ENCODE peak calls at places on chromosomes 1 and 21, in nine cellular contexts. D is breast epithelium, I is IMR-90, X is spleen, L is NB4, R is tibial nerve, V is uterus, B is HCT116, F is A549. E is an unnamed sample.

GRCh38 chr21:43277481-43278351 is 108.9 kb downstream of the CRYAA start:
- DNase-seq in D (no peak), L (no peak), X (peak), V (no peak), B (no peak), I (no peak), R (no peak), F (no peak), E (no peak)

GRCh38 chr1:8552135-8552534 is 234.2 kb downstream of the SLC45A1 start:
- DNase-seq in X (no peak), B (no peak), L (no peak), I (no peak), F (no peak), D (no peak), R (no peak), V (no peak), E (no peak)

GRCh38 chr1:161020573-161021167 is at the start of gene F11R:
- DNase-seq in F (peak), R (no peak), D (peak), I (no peak), V (peak), X (peak), B (no peak), L (peak), E (peak)

GRCh38 chr1:47174621-47175020 is 15.2 kb downstream of the PDZK1IP1 start:
- DNase-seq in R (no peak), F (no peak), L (no peak), X (no peak), D (no peak), B (no peak), V (no peak), I (no peak), E (peak)

GRCh38 chr1:163205513-163205912 is 2.8 kb upstream of the RGS5 start:
- DNase-seq in B (no peak), D (no peak), X (no peak), V (no peak), I (peak), L (no peak), F (no peak), R (no peak), E (no peak)

GRCh38 chr1:20366766-20367602 is 76.3 kb downstream of the VWA5B1 start:
- DNase-seq in I (peak), X (peak), V (no peak), R (no peak), B (no peak), D (no peak), L (no peak), F (peak), E (no peak)

GRCh38 chr1:160993544-160993943 is 27.4 kb downstream of the F11R start:
- DNase-seq in B (no peak), F (peak), V (no peak), X (no peak), I (peak), R (no peak), L (peak), D (no peak), E (no peak)

GRCh38 chr1:53206735-53207379 is 10.2 kb downstream of the CPT2 start:
- DNase-seq in D (no peak), R (no peak), V (no peak), F (no peak), X (no peak), B (no peak), I (no peak), L (no peak), E (no peak)

GRCh38 chr1:162151900-162152829 is 82.7 kb downstream of the NOS1AP start:
- DNase-seq in L (peak), F (no peak), I (peak), D (peak), X (peak), V (no peak), B (no peak), R (peak), E (no peak)

GRCh38 chr1:113072141-113072756 is 749 bp upstream of the LRIG2 start:
- DNase-seq in L (no peak), X (no peak), B (no peak), I (no peak), V (no peak), F (no peak), D (no peak), R (no peak), E (no peak)

GRCh38 chr21:44905725-44906084 is 15.0 kb downstream of the ITGB2 start:
- DNase-seq in X (peak), V (no peak), R (no peak), D (no peak), B (no peak), F (no peak), L (no peak), I (no peak), E (no peak)

GRCh38 chr1:65717815-65718454 is 74.8 kb upstream of the PDE4B start:
- DNase-seq in R (no peak), B (peak), D (no peak), V (no peak), I (peak), F (peak), X (no peak), L (peak), E (no peak)

GRCh38 chr1:109636201-109636952 is 16.7 kb downstream of the AMPD2 start:
- DNase-seq in R (peak), I (peak), F (peak), X (no peak), L (peak), V (no peak), B (no peak), D (no peak), E (peak)

GRCh38 chr1:1782399-1783221 is 4.3 kb upstream of the NADK start:
- DNase-seq in D (no peak), B (no peak), I (peak), R (peak), F (peak), X (peak), L (peak), V (peak), E (peak)

GRCh38 chr1:233143266-233143665 is 152.3 kb downstream of the PCNX2 start:
- DNase-seq in R (no peak), L (no peak), B (no peak), D (no peak), X (no peak), I (no peak), V (no peak), F (no peak), E (no peak)

GRCh38 chr1:39163469-39163868 is 41.0 kb upstream of the MACF1 start:
- DNase-seq in L (no peak), R (no peak), V (no peak), I (no peak), B (no peak), F (no peak), X (no peak), D (no peak), E (no peak)

GRCh38 chr1:169106921-169107672 is 607 bp downstream of the ATP1B1 start:
- DNase-seq in B (no peak), V (no peak), I (peak), X (peak), L (peak), R (no peak), F (no peak), D (no peak), E (no peak)

GRCh38 chr1:40064797-40065492 is 24.4 kb downstream of the CAP1 start:
- DNase-seq in R (no peak), X (no peak), F (no peak), V (no peak), D (no peak), L (peak), I (no peak), B (no peak), E (no peak)

GRCh38 chr1:207978441-207978840 is 67.5 kb upstream of the CD34 start:
- DNase-seq in X (no peak), L (no peak), D (no peak), V (no peak), R (no peak), F (no peak), I (no peak), B (no peak), E (no peak)

GRCh38 chr1:16180291-16180824 is 24.5 kb upstream of the EPHA2 start:
- DNase-seq in X (no peak), D (no peak), L (no peak), F (peak), V (no peak), B (no peak), I (peak), R (no peak), E (no peak)

GRCh38 chr21:38244407-38244787 is 12.4 kb upstream of the KCNJ15 start:
- DNase-seq in F (no peak), D (no peak), B (no peak), X (no peak), I (no peak), L (no peak), R (no peak), V (no peak), E (no peak)

DNA sequence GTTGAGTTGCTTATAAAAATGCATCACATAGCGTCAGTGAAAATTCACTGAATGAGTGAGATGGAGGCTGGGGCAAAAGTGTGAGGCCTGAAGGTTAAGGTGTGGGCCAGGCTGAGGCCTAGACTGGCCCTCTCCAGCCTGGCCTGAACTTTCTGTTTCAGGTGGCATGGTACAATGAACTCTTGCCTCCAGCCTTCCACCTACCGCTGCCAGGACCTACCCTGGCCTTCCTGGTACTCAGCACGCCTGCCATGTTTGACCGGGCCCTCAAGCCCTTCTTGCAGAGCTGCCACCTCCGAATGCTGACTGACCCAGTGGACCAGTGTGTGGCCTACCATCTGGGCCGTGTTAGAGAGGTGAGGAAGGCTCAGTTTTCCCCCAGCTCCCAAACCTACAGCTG is 7.1 kb downstream of the MMACHC start:
- DNase-seq in B (no peak), R (no peak), L (no peak), V (no peak), D (no peak), F (peak), X (no peak), I (no peak), E (no peak)
- TF ChIP-seq POLR2A in B (no peak), R (no peak), L (no peak), V (no peak), D (no peak), F (no peak), X (no peak), I (no peak), E (no peak)

GRCh38 chr1:23169727-23170335 is 1.2 kb upstream of the LUZP1 start:
- DNase-seq in D (peak), L (peak), R (peak), X (peak), V (peak), F (peak), I (peak), B (peak), E (peak)

GRCh38 chr1:23168079-23168461 is 586 bp downstream of the LUZP1 start:
- DNase-seq in D (no peak), F (no peak), L (peak), I (no peak), R (no peak), B (no peak), X (peak), V (peak), E (no peak)

GRCh38 chr1:23167353-23168078 is 1.1 kb downstream of the LUZP1 start:
- DNase-seq in R (no peak), L (peak), I (peak), B (no peak), X (peak), F (no peak), D (peak), V (peak), E (no peak)

GRCh38 chr1:23168462-23169218 is at the start of gene LUZP1:
- DNase-seq in L (peak), F (peak), R (peak), B (peak), X (peak), I (peak), V (peak), D (peak), E (peak)

DNA sequence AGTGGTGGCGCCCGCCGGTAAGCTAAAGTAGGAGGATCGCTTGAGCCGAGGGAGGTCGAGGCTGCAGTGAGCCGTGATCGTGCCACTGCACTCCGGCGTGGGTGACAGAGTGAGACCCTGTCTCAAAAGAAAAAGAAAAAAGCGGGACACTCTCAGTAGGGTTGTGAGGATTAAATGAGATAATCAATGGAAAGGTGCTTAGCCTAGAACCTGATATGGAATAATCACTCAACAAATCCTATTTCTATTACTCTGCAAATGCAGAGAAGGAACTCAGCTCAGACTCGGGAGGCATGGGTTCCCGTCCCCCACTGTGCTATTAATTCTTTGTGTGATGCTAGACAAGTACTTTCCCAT is 541 bp upstream of the LUZP1 start:
- DNase-seq in B (no peak), I (no peak), X (no peak), V (no peak), R (no peak), L (no peak), F (no peak), D (no peak), E (no peak)
- H3K4me3 ChIP-seq in B (peak), I (no peak), X (peak), V (peak), R (peak), L (peak), F (no peak), D (peak), E (no peak)

DNA sequence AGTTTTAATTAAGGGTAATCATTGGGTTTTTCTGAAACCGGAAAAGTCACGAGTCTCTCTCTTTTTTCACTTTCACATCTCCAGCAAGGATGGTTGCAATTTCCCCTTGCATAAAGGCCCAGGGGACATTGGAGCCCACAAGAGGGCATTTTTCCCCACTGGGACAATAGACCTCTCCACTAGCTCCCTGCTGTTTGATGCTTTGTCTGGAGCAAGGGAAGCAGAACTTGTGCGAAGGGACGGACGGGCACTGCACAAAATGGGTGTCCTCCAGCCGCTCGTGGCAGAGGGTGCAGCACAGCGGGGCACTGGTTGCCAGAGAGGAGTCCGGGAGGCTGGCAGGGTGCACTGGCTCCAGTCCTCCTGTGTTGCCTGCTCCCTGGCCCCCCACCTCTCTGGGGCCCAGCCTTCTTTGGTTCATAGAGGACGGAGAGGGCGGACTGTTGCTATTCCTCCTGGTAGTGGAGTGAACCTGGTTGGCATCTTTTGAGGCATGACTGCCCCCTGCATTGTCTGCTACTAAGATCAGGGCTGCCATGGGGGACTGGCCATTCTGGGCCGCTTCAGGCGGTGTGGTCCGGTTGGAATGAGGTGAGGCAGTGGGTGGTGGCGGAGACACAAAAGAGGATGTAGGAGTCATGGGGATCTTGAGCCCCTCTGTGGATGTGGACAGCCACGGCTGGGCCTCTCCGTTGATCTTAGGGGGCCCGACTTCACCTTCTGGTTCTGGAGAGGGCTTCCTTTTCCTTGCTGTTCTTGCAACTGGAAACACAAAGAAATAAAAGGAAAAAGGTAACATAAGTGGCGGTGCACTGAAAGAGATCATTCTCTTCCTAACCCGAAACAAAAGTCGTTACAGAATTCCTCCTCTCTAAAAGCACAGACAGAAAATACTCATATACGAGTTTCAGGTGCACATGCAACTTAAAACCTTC is 2.6 kb downstream of the IRF2BP2 start:
- DNase-seq in L (peak), V (no peak), D (no peak), B (no peak), R (no peak), X (peak), F (peak), I (no peak), E (no peak)
- TF ChIP-seq POLR2A in L (peak), V (no peak), D (no peak), B (peak), R (peak), X (no peak), F (no peak), I (peak), E (no peak)

GRCh38 chr1:167515461-167515860 is 2.9 kb downstream of the CD247 start:
- DNase-seq in L (no peak), D (no peak), V (no peak), X (no peak), I (no peak), F (no peak), R (no peak), B (no peak), E (no peak)
- H3K4me3 ChIP-seq in L (no peak), D (no peak), V (no peak), X (peak), I (no peak), F (no peak), R (no peak), B (no peak), E (no peak)

GRCh38 chr1:222618880-222619321 is 1.0 kb downstream of the MIA3 start:
- DNase-seq in R (peak), D (no peak), L (peak), B (no peak), F (no peak), I (peak), V (no peak), X (peak), E (no peak)

GRCh38 chr1:222616535-222616934 is 1.4 kb upstream of the MIA3 start:
- DNase-seq in L (no peak), F (peak), I (peak), D (no peak), B (no peak), V (peak), X (no peak), R (no peak), E (no peak)

GRCh38 chr1:222620566-222620965 is 2.7 kb downstream of the MIA3 start:
- DNase-seq in I (no peak), L (peak), X (no peak), F (no peak), R (no peak), V (no peak), B (no peak), D (no peak), E (no peak)

GRCh38 chr1:222618001-222618879 is at the start of gene MIA3:
- DNase-seq in L (peak), D (peak), V (peak), R (peak), F (no peak), B (no peak), I (peak), X (peak), E (peak)

GRCh38 chr1:222617367-222617951 is 438 bp upstream of the MIA3 start:
- DNase-seq in D (peak), R (peak), V (peak), B (peak), F (peak), L (peak), I (peak), X (peak), E (peak)
- TF ChIP-seq POLR2A in D (peak), R (peak), V (peak), B (no peak), F (no peak), L (no peak), I (peak), X (no peak), E (no peak)

E was measured in lower leg skin.